ENCODE peak calls at places on chromosomes 12 and 14, in nine cellular contexts. I, T, E, H, O, M, B, G and D are unnamed samples.

GRCh38 chr12:80100566-80100965 is 1.2 kb downstream of the OTOGL start:
- DNase-seq in I (no peak), E (no peak), B (no peak), H (no peak), G (peak; percentile 37), M (no peak), T (no peak), O (peak; percentile 15), D (no peak)

GRCh38 chr12:10726945-10727344 is 3.8 kb upstream of the YBX3 start:
- DNase-seq in G (no peak), H (no peak), B (no peak), I (no peak), O (no peak), T (no peak), M (no peak), E (no peak), D (no peak)

GRCh38 chr12:98998697-98999299 is 353.7 kb downstream of the APAF1 start:
- DNase-seq in I (no peak), B (peak; percentile 7), E (no peak), M (no peak), G (peak; percentile 48), T (no peak), H (peak; percentile 59), O (peak; percentile 29), D (no peak)

GRCh38 chr12:47078733-47079364 is 572 bp upstream of the PCED1B start:
- DNase-seq in O (no peak), B (peak; percentile 22), G (peak; percentile 49), T (no peak), I (no peak), E (peak; percentile 17), H (peak; percentile 31), M (no peak), D (peak; percentile 51)

GRCh38 chr14:94052662-94053061 is 26.5 kb downstream of the OTUB2 start:
- DNase-seq in O (no peak), G (no peak), T (no peak), M (no peak), I (no peak), B (no peak), E (no peak), H (no peak), D (peak; percentile 10)

GRCh38 chr12:6620137-6620884 is 13.1 kb upstream of the CHD4 start:
- DNase-seq in T (peak; percentile 57), B (peak; percentile 75), E (peak; percentile 39), G (peak; percentile 44), O (no peak), H (peak; percentile 47), M (peak; percentile 85), I (no peak), D (no peak)

GRCh38 chr14:36227344-36227743 is 50.8 kb upstream of the PTCSC3 start:
- DNase-seq in I (no peak), T (no peak), M (no peak), B (no peak), O (no peak), H (no peak), E (no peak), G (no peak), D (no peak)

GRCh38 chr14:60647081-60647836 is 2.0 kb downstream of the SIX1 start:
- DNase-seq in H (no peak), B (peak; percentile 64), O (no peak), E (peak; percentile 74), I (peak; percentile 88), T (peak; percentile 43), M (no peak), G (peak; percentile 56), D (no peak)

GRCh38 chr12:10919809-10920208 is 9.2 kb upstream of the PRH2 start:
- DNase-seq in M (no peak), G (no peak), O (no peak), E (no peak), B (no peak), T (no peak), H (no peak), I (no peak), D (no peak)

GRCh38 chr14:39396448-39396847 is 35.8 kb downstream of the FBXO33 start:
- DNase-seq in B (no peak), H (no peak), T (no peak), G (peak; percentile 72), E (no peak), O (no peak), I (no peak), M (no peak), D (no peak)

GRCh38 chr12:63415357-63415756 is 252.9 kb downstream of the DPY19L2 start:
- DNase-seq in H (no peak), I (no peak), B (no peak), O (no peak), E (no peak), T (no peak), G (no peak), M (no peak), D (no peak)

GRCh38 chr12:63419119-63419518 is 249.2 kb downstream of the DPY19L2 start:
- DNase-seq in B (no peak), I (no peak), O (no peak), E (no peak), G (no peak), H (no peak), T (no peak), M (no peak), D (no peak)

GRCh38 chr12:63420206-63420644 is 248.1 kb downstream of the DPY19L2 start:
- DNase-seq in O (peak; percentile 50), M (no peak), H (peak; percentile 43), B (peak; percentile 61), T (no peak), I (no peak), E (no peak), G (peak; percentile 59), D (peak; percentile 64)

DNA sequence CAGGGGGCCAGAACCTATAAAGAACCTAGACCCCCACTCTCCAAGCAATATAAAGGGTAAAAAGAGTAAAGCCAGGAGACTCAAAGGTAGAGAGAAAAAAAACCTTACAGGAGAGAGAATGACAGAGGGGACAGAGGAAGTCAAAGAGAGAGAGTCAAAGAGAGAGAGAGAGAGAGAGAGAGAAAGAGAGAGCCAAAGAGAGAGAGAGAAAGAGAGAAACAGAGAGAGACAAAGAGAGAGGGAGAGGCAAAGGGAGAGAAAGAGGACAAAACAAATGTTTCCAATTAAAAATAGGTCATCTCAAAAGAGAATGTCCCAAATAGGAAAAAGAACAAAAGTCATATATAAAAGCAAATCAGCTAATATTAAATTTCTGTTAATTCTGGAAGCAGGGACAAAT is 251.5 kb downstream of the DPY19L2 start:
- DNase-seq in H (no peak), B (no peak), M (no peak), I (no peak), T (no peak), O (no peak), G (no peak), E (no peak), D (no peak)
- TF ChIP-seq CTCF in H (no peak), B (no peak), M (no peak), I (no peak), T (no peak), O (no peak), G (no peak), E (no peak), D (no peak)

DNA sequence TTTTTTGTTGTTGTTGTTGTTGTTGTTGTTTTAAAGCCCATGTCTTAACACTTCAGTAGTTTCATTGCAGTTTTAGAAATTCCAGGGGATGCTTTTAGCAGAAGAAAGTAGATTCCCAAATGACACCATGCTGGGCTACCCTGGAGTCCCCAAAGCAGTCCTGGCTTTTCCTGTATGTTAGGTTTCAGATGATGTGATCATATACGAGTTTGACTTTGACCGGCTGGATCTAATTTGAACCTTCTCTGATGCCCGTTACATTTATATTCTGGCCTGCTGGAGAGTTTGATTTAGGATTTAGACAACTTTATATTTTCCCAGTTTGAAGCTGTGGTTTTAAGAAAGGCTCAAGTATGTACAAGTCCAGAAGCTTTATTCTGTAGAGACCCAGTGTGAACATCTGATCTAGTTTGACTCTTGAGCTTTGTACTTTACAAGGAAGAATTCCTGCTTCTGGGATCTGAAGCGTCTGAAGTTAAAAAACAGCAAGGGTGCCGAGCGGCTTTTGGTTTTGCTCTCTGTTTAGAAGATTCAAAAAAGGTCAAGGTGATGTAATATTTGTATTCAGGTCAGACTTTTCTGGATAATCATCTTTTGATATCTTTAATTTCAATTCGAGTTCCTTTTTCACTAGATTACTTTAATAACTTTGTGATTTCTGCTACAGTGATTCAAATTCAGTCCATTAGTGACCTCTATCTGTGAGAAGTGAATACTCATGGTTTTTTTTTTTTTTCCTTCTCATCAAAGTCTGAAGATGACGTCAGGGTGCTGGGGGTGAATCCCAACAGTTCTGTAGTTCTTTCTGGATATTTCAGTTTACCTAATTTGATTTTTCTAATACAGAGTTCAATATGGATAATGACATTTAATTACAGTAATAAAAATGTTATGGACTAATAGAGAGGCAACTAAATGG is 6.2 kb downstream of the FLRT2 start:
- DNase-seq in E (no peak), H (no peak), I (no peak), B (no peak), T (no peak), G (peak; percentile 66), O (no peak), M (no peak), D (no peak)
- TF ChIP-seq CTCF in E (peak; percentile 39), H (peak; percentile 51), I (no peak), B (no peak), T (peak; percentile 49), G (peak; percentile 68), O (no peak), M (peak; percentile 48), D (peak; percentile 27)

DNA sequence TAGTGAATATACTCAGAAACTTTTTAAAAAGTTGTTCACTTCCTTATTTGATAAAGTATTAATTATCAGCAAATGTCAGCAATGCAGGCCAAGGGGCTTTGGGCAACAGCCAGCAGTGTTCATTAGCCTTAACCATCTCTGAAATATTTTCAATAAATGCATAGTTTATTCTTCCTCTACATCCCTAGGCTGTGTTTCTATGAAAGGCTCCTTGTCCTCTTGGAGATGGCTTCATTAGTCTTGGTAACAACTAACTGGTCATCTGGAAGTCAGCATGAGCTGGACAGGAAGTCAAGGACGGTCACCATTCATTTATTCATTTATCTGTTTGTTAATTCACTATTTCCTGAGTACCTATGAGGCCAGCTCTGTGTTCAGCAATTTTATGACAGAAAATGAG is 124.0 kb upstream of the TMEM132D start:
- DNase-seq in I (no peak), M (no peak), B (no peak), H (no peak), G (no peak), E (no peak), O (no peak), T (no peak), D (no peak)
- TF ChIP-seq CTCF in I (no peak), M (no peak), B (no peak), H (no peak), G (no peak), E (no peak), O (no peak), T (no peak), D (no peak)

GRCh38 chr12:126856958-126857357 is 1410.0 kb upstream of the TMEM132C start:
- DNase-seq in O (no peak), G (no peak), B (no peak), H (no peak), E (no peak), T (no peak), M (no peak), I (no peak), D (no peak)
- TF ChIP-seq CTCF in O (no peak), G (no peak), B (no peak), H (no peak), E (no peak), T (peak; percentile 13), M (no peak), I (no peak), D (no peak)